ENCODE peak calls at places on chromosomes 5 and 9, in seven cellular contexts. Z is CD8-positive, alpha-beta T cell; E is WERI-Rb-1; P is A673; I is substantia nigra; G is left ventricle myocardium inferior; F is adrenal gland. Y is an unnamed sample.

GRCh38 chr5:87268970-87269377 is 1.3 kb downstream of the RASA1 start:
- DNase-seq in Z (no peak), E (no peak), P (no peak), I (no peak), G (no peak), F (no peak), Y (no peak)

GRCh38 chr5:168109441-168109840 is 182.0 kb upstream of the WWC1 start:
- DNase-seq in Z (no peak), E (no peak), P (no peak), I (no peak), G (no peak), F (no peak), Y (no peak)

GRCh38 chr5:160357861-160358411 is 12.5 kb downstream of the C1QTNF2 start:
- DNase-seq in Z (no peak), E (no peak), P (no peak), I (no peak), G (peak), F (no peak), Y (no peak)

GRCh38 chr5:95130951-95131350 is 153.9 kb downstream of the MCTP1 start:
- DNase-seq in Z (no peak), E (no peak), P (no peak), I (no peak), G (no peak), F (no peak), Y (no peak)

GRCh38 chr5:109740329-109740728 is 50.6 kb downstream of the MAN2A1 start:
- DNase-seq in Z (no peak), E (peak), P (no peak), I (no peak), G (no peak), F (peak), Y (no peak)

GRCh38 chr5:6745706-6746217 is 32.5 kb downstream of the TENT4A start:
- DNase-seq in Z (peak), E (peak), P (peak), I (no peak), G (no peak), F (no peak), Y (no peak)

GRCh38 chr9:19209188-19209587 is 21.3 kb upstream of the DENND4C start:
- DNase-seq in Z (no peak), E (no peak), P (no peak), I (no peak), G (no peak), F (no peak), Y (no peak)

GRCh38 chr5:178555005-178555404 is 35.2 kb downstream of the COL23A1 start:
- DNase-seq in Z (no peak), E (no peak), P (no peak), I (no peak), G (no peak), F (no peak), Y (no peak)

GRCh38 chr5:31378838-31379237 is 153.1 kb downstream of the DROSHA start:
- DNase-seq in Z (no peak), E (no peak), P (no peak), I (no peak), G (no peak), F (no peak), Y (no peak)

GRCh38 chr5:10663531-10664183 is 97.4 kb downstream of the DAP start:
- DNase-seq in Z (no peak), E (no peak), P (no peak), I (no peak), G (no peak), F (peak), Y (no peak)

GRCh38 chr9:4739587-4740372 is 1.2 kb downstream of the AK3 start:
- DNase-seq in Z (no peak), E (no peak), P (no peak), I (no peak), G (no peak), F (peak), Y (no peak)

GRCh38 chr9:89311346-89312153 is 555 bp downstream of the CKS2 start:
- DNase-seq in Z (no peak), E (no peak), P (no peak), I (no peak), G (peak), F (peak), Y (no peak)

GRCh38 chr5:121630402-121630801 is 221.3 kb upstream of the FTMT start:
- DNase-seq in Z (no peak), E (no peak), P (peak), I (no peak), G (no peak), F (peak), Y (no peak)

GRCh38 chr5:105956456-105957177 is 1714.1 kb downstream of the EFNA5 start:
- DNase-seq in Z (no peak), E (no peak), P (no peak), I (no peak), G (no peak), F (no peak), Y (no peak)

GRCh38 chr5:148995791-148996190 is 67.1 kb downstream of the SH3TC2 start:
- DNase-seq in Z (no peak), E (no peak), P (no peak), I (no peak), G (no peak), F (no peak), Y (no peak)

GRCh38 chr5:80864706-80865435 is 95.3 kb upstream of the RASGRF2 start:
- DNase-seq in Z (no peak), E (no peak), P (no peak), I (no peak), G (no peak), F (no peak), Y (no peak)

GRCh38 chr5:80866372-80866771 is 93.8 kb upstream of the RASGRF2 start:
- DNase-seq in Z (no peak), E (no peak), P (no peak), I (no peak), G (no peak), F (no peak), Y (no peak)

GRCh38 chr5:80867233-80867632 is 92.9 kb upstream of the RASGRF2 start:
- DNase-seq in Z (no peak), E (no peak), P (no peak), I (no peak), G (no peak), F (no peak), Y (no peak)

GRCh38 chr5:80864109-80864508 is 96.1 kb upstream of the RASGRF2 start:
- DNase-seq in Z (no peak), E (no peak), P (peak), I (no peak), G (no peak), F (no peak), Y (no peak)

DNA sequence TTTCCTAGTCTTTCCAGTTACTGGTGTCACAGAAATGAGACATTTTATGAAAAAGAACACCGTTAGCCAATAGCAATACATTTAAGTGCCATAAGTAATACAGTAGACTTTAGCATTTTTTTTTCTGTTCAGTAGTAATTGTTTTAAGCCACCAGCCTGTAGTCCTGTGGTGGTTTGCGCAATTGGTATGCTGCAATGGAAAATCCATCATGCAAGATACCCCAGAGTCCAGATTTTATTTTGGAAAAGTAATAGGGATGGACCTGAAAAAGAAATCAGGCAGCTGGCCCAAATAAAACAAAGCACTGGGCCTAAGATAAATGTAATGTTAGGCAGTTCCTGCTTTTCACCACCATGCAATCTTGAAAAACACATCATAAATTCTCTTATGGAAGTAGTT is 94.6 kb upstream of the RASGRF2 start:
- DNase-seq in Z (no peak), E (no peak), P (no peak), I (no peak), G (no peak), F (no peak), Y (no peak)
- H3K27ac ChIP-seq in Z (no peak), E (no peak), P (no peak), I (no peak), G (no peak), F (no peak), Y (no peak)

DNA sequence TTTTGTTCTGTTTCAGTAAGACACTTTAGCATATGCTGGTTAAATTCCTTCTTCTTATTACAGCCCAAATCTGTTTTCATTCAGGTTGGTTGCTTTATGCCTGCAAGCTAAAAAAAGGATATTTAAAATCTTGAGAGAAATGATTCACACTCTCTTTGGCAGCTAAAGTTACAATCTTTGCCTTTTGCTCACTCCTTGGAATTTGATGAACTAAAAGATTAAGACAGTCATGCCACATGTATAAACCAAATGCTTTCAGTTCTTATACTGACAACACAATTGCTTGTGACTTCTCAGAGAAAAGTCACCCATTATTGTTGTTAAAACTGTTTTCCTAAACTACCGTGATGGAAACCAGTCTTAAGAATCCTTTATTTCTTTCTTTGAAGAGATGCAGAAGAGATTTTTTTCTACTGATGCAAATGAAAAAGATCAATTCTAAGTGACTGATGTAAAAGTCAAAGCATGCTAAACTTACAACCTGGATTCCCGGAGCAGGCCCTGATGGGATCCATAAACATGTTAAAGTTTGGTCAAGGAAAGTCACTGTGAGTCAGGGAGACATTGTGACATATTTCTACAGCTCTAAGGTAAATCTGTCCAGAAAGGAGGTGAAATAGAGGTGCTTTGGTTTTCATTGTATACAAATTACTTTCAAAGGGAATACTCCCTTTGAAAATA is 144.2 kb upstream of the CDH10 start:
- DNase-seq in Z (no peak), E (no peak), P (no peak), I (no peak), G (no peak), F (no peak), Y (no peak)
- H3K27ac ChIP-seq in Z (no peak), E (no peak), P (no peak), I (no peak), G (no peak), F (no peak), Y (peak)

DNA sequence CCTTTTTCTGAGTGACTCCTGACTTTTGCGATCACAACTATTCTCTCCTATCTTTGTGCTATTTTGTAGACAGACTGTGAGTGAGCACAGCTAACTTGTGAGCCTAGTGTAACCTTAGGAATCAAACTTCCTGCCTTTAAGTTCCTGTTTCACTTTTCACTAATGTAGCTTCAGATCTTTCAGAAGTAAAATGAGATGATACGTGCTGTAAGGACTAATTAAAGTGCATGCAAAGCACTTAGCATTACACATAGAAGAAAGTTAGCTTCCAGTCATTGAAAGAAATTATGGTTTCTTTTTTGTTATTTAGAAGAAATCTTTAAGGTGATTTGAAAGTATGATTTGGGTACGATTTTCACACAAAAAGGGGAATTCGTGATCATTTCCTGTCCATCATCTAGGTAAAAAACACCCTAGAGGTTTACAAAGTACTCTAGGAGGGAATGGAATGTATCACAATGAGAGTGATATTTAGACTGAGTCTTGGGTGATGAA is 122.7 kb downstream of the ST8SIA4 start:
- DNase-seq in Z (no peak), E (no peak), P (no peak), I (no peak), G (no peak), F (no peak), Y (no peak)
- H3K27ac ChIP-seq in Z (peak), E (no peak), P (no peak), I (no peak), G (peak), F (peak), Y (no peak)

DNA sequence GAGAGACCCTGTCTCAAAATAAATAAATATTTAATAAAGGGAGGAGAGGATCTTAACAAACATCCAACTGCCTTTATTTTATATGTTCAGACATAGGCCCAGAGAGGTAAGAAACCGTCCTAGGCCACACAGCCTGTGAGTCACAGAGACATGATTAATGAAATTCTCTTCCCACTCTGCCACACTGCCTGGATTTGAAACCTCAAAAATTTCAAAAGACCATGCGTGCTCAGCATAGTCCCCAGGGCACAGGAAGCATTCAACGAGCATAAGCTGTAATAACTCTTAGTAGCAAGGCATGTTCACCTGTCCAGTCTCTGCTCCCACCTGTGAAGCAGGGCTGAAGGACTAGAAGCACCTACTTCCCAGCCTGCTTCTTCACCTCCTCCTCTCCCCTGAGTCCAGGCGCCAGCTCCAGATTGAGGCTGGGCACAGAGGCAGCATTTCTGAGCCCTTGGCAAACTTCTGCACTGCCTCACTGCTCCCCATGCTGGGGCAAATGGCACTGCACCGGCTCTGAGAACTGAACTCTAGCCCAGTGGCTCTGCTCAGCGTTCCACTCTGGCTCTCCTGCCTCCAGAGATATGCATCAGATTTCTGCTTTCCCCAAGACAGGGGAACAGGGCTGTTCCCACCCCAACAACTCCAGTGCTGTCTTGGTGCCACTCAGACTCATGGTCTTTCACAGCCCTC is 1.1 kb downstream of the FAT2 start:
- DNase-seq in Z (no peak), E (no peak), P (no peak), I (no peak), G (no peak), F (no peak), Y (no peak)
- H3K27ac ChIP-seq in Z (no peak), E (no peak), P (no peak), I (no peak), G (no peak), F (no peak), Y (peak)

DNA sequence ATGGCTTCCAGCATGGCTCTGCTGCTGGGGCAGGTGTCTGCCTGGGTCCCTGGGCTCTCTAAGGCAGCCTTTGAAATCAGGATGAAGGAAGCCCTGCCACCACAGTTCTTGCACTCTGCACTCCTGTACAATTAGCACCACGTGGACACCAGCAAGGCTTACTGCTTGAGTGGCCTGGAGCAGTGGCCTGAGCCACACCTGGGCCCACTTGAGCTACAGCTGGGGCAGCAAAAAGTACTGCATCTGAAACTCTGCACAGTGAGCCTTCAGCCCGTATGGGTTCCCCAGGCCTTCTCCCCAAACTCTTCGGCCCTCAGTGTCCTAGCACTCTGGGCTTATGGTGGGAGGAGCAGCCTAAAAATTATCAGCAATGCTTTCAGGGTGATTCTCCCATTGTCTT is 8.0 kb upstream of the INIP start:
- DNase-seq in Z (no peak), E (no peak), P (no peak), I (no peak), G (no peak), F (no peak), Y (no peak)
- H3K27ac ChIP-seq in Z (no peak), E (no peak), P (no peak), I (peak), G (no peak), F (peak), Y (no peak)

GRCh38 chr9:94796687-94797086 is 70.2 kb downstream of the AOPEP start:
- DNase-seq in Z (no peak), E (no peak), P (no peak), I (no peak), G (no peak), F (no peak), Y (no peak)
- H3K27ac ChIP-seq in Z (no peak), E (no peak), P (no peak), I (no peak), G (no peak), F (no peak), Y (no peak)

GRCh38 chr9:136024696-136025316 is 63.6 kb upstream of the UBAC1 start:
- DNase-seq in Z (no peak), E (no peak), P (no peak), I (no peak), G (peak), F (no peak), Y (no peak)
- H3K27ac ChIP-seq in Z (no peak), E (no peak), P (peak), I (peak), G (peak), F (peak), Y (no peak)

DNA sequence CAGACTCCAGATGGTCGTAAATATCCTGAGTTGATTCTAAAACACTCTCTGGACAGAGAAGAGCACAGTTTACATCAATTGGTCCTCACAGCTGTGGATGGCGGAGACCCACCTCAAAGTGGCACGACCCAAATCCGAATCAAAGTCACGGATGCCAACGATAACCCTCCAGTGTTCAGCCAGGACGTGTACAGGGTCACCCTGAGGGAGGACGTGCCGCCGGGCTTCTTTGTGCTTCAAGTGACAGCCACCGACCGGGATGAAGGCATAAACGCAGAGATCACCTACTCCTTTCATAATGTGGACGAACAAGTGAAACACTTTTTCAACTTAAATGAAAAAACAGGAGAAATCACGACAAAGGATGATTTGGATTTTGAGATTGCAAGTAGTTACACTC is 891 bp downstream of the PCDHGB2 start:
- DNase-seq in Z (no peak), E (no peak), P (no peak), I (no peak), G (no peak), F (no peak), Y (no peak)
- H3K27ac ChIP-seq in Z (no peak), E (no peak), P (no peak), I (no peak), G (peak), F (no peak), Y (no peak)